ENCODE peak calls at places on chromosomes 16 and 17, in four cellular contexts. T is heart left ventricle, M is epithelial cell of esophagus, I is cardiac muscle cell. X is an unnamed sample.

GRCh38 chr16:3321802-3322201 is 16.5 kb downstream of the ZNF75A start:
- DNase-seq in T (no peak), M (no peak), I (no peak), X (no peak)

GRCh38 chr17:9239821-9240658 is 218.7 kb downstream of the NTN1 start:
- DNase-seq in T (peak), M (peak), I (peak), X (peak)

GRCh38 chr16:54411555-54411954 is 125.0 kb upstream of the IRX3 start:
- DNase-seq in T (peak), M (no peak), I (peak), X (no peak)

GRCh38 chr17:32385121-32385520 is 35.2 kb downstream of the ZNF207 start:
- DNase-seq in T (no peak), M (no peak), I (no peak), X (no peak)

GRCh38 chr17:38925263-38925995 is at the start of gene LASP1NB:
- DNase-seq in T (peak), M (no peak), I (peak), X (no peak)

GRCh38 chr16:4529085-4530060 is 9.2 kb downstream of the CDIP1 start:
- DNase-seq in T (no peak), M (peak), I (peak), X (no peak)

GRCh38 chr17:76497979-76498885 is 3.0 kb downstream of the RHBDF2 start:
- DNase-seq in T (peak), M (peak), I (peak), X (peak)

GRCh38 chr16:73717266-73718057 is 579.2 kb upstream of the PSMD7 start:
- DNase-seq in T (no peak), M (no peak), I (no peak), X (no peak)

GRCh38 chr17:62774338-62774737 is 33.8 kb downstream of the MARCHF10 start:
- DNase-seq in T (no peak), M (no peak), I (no peak), X (no peak)

GRCh38 chr16:23296994-23297393 is 5.1 kb upstream of the SCNN1B start:
- DNase-seq in T (no peak), M (peak), I (no peak), X (no peak)

GRCh38 chr16:684961-685696 is 995 bp upstream of the JMJD8 start:
- DNase-seq in T (no peak), M (no peak), I (no peak), X (no peak)

DNA sequence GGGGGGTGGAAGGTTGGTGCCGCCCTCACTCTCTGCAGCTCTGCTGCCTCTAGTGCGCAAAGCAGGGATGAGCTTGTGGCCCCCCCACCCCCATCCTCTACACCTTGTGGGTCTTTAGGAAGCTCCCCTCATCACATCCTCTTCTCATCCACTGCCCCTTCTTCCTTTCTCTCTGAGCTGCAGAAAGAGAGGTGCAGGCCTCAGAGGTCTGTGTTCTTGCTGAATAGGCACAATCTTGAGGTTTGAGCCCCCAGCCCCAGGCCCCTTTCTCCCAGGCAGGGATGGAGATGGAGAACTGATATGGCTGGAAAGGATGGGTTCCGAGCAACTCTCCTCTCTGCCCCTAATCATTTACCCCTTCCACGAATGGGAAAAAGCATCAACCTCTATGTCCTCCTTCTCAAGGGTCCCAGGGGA is 2.6 kb downstream of the CACNA1G start:
- DNase-seq in T (no peak), M (no peak), I (no peak), X (no peak)
- TF ChIP-seq CTCF in T (no peak), M (no peak), I (no peak), X (no peak)

GRCh38 chr17:59859444-59860025 is 33.2 kb downstream of the TUBD1 start:
- DNase-seq in T (no peak), M (peak), I (peak), X (no peak)
- TF ChIP-seq CTCF in T (peak), M (peak), I (peak), X (peak)

GRCh38 chr16:88309905-88310259 is 72.9 kb upstream of the ZNF469 start:
- DNase-seq in T (no peak), M (no peak), I (no peak), X (no peak)
- TF ChIP-seq CTCF in T (peak), M (peak), I (peak), X (no peak)

GRCh38 chr17:6381052-6381451 is 53.9 kb downstream of the AIPL1 start:
- DNase-seq in T (no peak), M (no peak), I (no peak), X (no peak)

GRCh38 chr17:6386041-6386630 is 48.8 kb downstream of the AIPL1 start:
- DNase-seq in T (no peak), M (no peak), I (no peak), X (no peak)

GRCh38 chr17:6384481-6384880 is 50.4 kb downstream of the AIPL1 start:
- DNase-seq in T (no peak), M (no peak), I (no peak), X (no peak)

GRCh38 chr17:6377906-6378305 is 57.0 kb downstream of the AIPL1 start:
- DNase-seq in T (no peak), M (no peak), I (no peak), X (no peak)

GRCh38 chr17:6381526-6382135 is 53.3 kb downstream of the AIPL1 start:
- DNase-seq in T (no peak), M (no peak), I (no peak), X (no peak)
- TF ChIP-seq CTCF in T (no peak), M (no peak), I (no peak), X (no peak)

GRCh38 chr16:10597184-10597583 is 16.8 kb upstream of the EMP2 start:
- DNase-seq in T (no peak), M (no peak), I (no peak), X (no peak)
- TF ChIP-seq CTCF in T (no peak), M (no peak), I (no peak), X (no peak)

GRCh38 chr16:84048306-84048705 is 5.7 kb upstream of the SLC38A8 start:
- DNase-seq in T (no peak), M (peak), I (no peak), X (peak)
- TF ChIP-seq CTCF in T (no peak), M (peak), I (no peak), X (no peak)

DNA sequence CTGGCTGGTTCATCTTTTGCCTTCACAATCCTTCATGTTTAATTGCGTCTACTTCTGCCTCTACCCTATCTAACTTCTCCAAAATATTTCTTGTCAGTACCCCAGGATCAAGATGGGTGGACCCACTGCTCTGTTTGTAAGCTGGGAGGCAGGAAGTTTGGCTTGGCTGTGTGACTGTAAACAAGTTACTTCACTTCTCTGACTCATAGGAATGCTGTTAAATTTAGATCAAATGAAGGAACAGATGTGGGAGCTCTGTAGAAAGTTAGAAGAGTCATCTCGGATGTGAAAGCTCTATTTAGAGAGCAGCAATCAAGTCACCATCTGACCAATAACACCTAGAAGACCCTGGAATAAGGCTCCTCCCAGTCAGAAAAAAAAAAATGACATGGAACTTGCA is 55.2 kb upstream of the MRTFB start:
- DNase-seq in T (peak), M (peak), I (peak), X (no peak)
- TF ChIP-seq CTCF in T (no peak), M (no peak), I (no peak), X (no peak)

GRCh38 chr17:3885271-3885670 is 7.6 kb downstream of the CAMKK1 start:
- DNase-seq in T (no peak), M (no peak), I (peak), X (no peak)
- TF ChIP-seq CTCF in T (no peak), M (no peak), I (no peak), X (no peak)

GRCh38 chr17:65588194-65588808 is 26.9 kb upstream of the AXIN2 start:
- DNase-seq in T (peak), M (no peak), I (no peak), X (peak)
- TF ChIP-seq CTCF in T (no peak), M (no peak), I (no peak), X (no peak)

GRCh38 chr17:57740225-57740528 is 4.9 kb downstream of the CCDC182 start:
- DNase-seq in T (no peak), M (no peak), I (no peak), X (no peak)
- TF ChIP-seq CTCF in T (no peak), M (no peak), I (no peak), X (no peak)

X was measured in prostate gland.